ENCODE peak calls at places on chromosomes 11 and 22, in eight cellular contexts. One of them, this sample, is unnamed.

GRCh38 chr22:40240160-40240559 is 62.4 kb downstream of the TNRC6B start:
- DNase-seq in psoas muscle: no peak
- DNase-seq in tibial artery: no peak
- DNase-seq in fibroblast of lung: no peak
- DNase-seq in coronary artery: no peak
- DNase-seq in PC-3: no peak
- DNase-seq in AG09309: no peak
- DNase-seq in AG04450: no peak
- DNase-seq in this sample: no peak

GRCh38 chr11:4677948-4678347 is 19.7 kb downstream of the OR51E2 start:
- DNase-seq in AG04450: no peak
- DNase-seq in fibroblast of lung: no peak
- DNase-seq in tibial artery: no peak
- DNase-seq in AG09309: no peak
- DNase-seq in psoas muscle: no peak
- DNase-seq in coronary artery: no peak
- DNase-seq in PC-3: no peak
- DNase-seq in this sample: no peak

GRCh38 chr11:45993438-45994064 is 71.1 kb downstream of the LARGE2 start:
- DNase-seq in AG04450: no peak
- DNase-seq in AG09309: no peak
- DNase-seq in coronary artery: no peak
- DNase-seq in psoas muscle: peak; percentile 16
- DNase-seq in tibial artery: no peak
- DNase-seq in fibroblast of lung: peak; percentile 42
- DNase-seq in PC-3: no peak
- DNase-seq in this sample: peak; percentile 54

GRCh38 chr11:79610678-79611077 is 169.8 kb upstream of the TENM4 start:
- DNase-seq in PC-3: no peak
- DNase-seq in AG09309: no peak
- DNase-seq in psoas muscle: no peak
- DNase-seq in AG04450: no peak
- DNase-seq in tibial artery: no peak
- DNase-seq in coronary artery: no peak
- DNase-seq in fibroblast of lung: no peak
- DNase-seq in this sample: peak; percentile 75

GRCh38 chr11:126892781-126893180 is 107.8 kb downstream of the KIRREL3 start:
- DNase-seq in tibial artery: no peak
- DNase-seq in fibroblast of lung: no peak
- DNase-seq in AG04450: no peak
- DNase-seq in coronary artery: no peak
- DNase-seq in AG09309: no peak
- DNase-seq in PC-3: no peak
- DNase-seq in psoas muscle: no peak
- DNase-seq in this sample: no peak

GRCh38 chr11:38130514-38130913 is 1532.5 kb upstream of the RAG2 start:
- DNase-seq in psoas muscle: no peak
- DNase-seq in AG04450: no peak
- DNase-seq in tibial artery: no peak
- DNase-seq in coronary artery: no peak
- DNase-seq in AG09309: no peak
- DNase-seq in PC-3: no peak
- DNase-seq in fibroblast of lung: no peak
- DNase-seq in this sample: no peak

GRCh38 chr11:78045851-78046485 is 17.7 kb upstream of the THRSP start:
- DNase-seq in PC-3: peak; percentile 90
- DNase-seq in AG09309: no peak
- DNase-seq in AG04450: no peak
- DNase-seq in tibial artery: peak; percentile 74
- DNase-seq in fibroblast of lung: peak; percentile 72
- DNase-seq in coronary artery: peak; percentile 82
- DNase-seq in psoas muscle: peak; percentile 86
- DNase-seq in this sample: peak; percentile 93

GRCh38 chr11:64542172-64543125 is 48.6 kb upstream of the SLC22A12 start:
- DNase-seq in tibial artery: no peak
- DNase-seq in AG09309: no peak
- DNase-seq in coronary artery: no peak
- DNase-seq in fibroblast of lung: no peak
- DNase-seq in psoas muscle: peak; percentile 6
- DNase-seq in PC-3: no peak
- DNase-seq in AG04450: no peak
- DNase-seq in this sample: no peak

GRCh38 chr22:44689915-44690524 is 12.0 kb upstream of the PRR5 start:
- DNase-seq in psoas muscle: no peak
- DNase-seq in AG09309: no peak
- DNase-seq in fibroblast of lung: no peak
- DNase-seq in AG04450: no peak
- DNase-seq in tibial artery: no peak
- DNase-seq in PC-3: no peak
- DNase-seq in coronary artery: no peak
- DNase-seq in this sample: no peak

GRCh38 chr22:43637861-43638260 is 174.2 kb downstream of the EFCAB6 start:
- DNase-seq in AG09309: no peak
- DNase-seq in AG04450: no peak
- DNase-seq in PC-3: no peak
- DNase-seq in tibial artery: no peak
- DNase-seq in psoas muscle: no peak
- DNase-seq in coronary artery: no peak
- DNase-seq in fibroblast of lung: no peak
- DNase-seq in this sample: no peak

GRCh38 chr22:39173787-39174497 is 21.5 kb upstream of the CBX7 start:
- DNase-seq in psoas muscle: no peak
- DNase-seq in coronary artery: no peak
- DNase-seq in AG04450: no peak
- DNase-seq in PC-3: no peak
- DNase-seq in tibial artery: no peak
- DNase-seq in fibroblast of lung: no peak
- DNase-seq in AG09309: no peak
- DNase-seq in this sample: peak; percentile 77

GRCh38 chr11:58580311-58580710 is 1.4 kb downstream of the ZFP91 start:
- DNase-seq in coronary artery: no peak
- DNase-seq in PC-3: no peak
- DNase-seq in psoas muscle: no peak
- DNase-seq in AG04450: no peak
- DNase-seq in AG09309: no peak
- DNase-seq in tibial artery: no peak
- DNase-seq in fibroblast of lung: no peak
- DNase-seq in this sample: no peak

GRCh38 chr11:106281455-106282173 is 204.2 kb downstream of the AASDHPPT start:
- DNase-seq in PC-3: peak; percentile 98
- DNase-seq in coronary artery: no peak
- DNase-seq in fibroblast of lung: peak; percentile 51
- DNase-seq in AG09309: peak; percentile 55
- DNase-seq in tibial artery: no peak
- DNase-seq in AG04450: peak; percentile 29
- DNase-seq in psoas muscle: no peak
- DNase-seq in this sample: no peak

GRCh38 chr11:108616549-108616948 is 23.0 kb upstream of the EXPH5 start:
- DNase-seq in PC-3: peak; percentile 99
- DNase-seq in psoas muscle: no peak
- DNase-seq in tibial artery: no peak
- DNase-seq in coronary artery: no peak
- DNase-seq in AG04450: no peak
- DNase-seq in AG09309: peak; percentile 56
- DNase-seq in fibroblast of lung: peak; percentile 7
- DNase-seq in this sample: no peak

GRCh38 chr11:61018059-61018458 is 46.6 kb downstream of the CD6 start:
- DNase-seq in PC-3: no peak
- DNase-seq in coronary artery: no peak
- DNase-seq in AG09309: no peak
- DNase-seq in tibial artery: no peak
- DNase-seq in psoas muscle: no peak
- DNase-seq in fibroblast of lung: no peak
- DNase-seq in AG04450: no peak
- DNase-seq in this sample: no peak

GRCh38 chr11:60777572-60777971 is 7.6 kb upstream of the MS4A10 start:
- DNase-seq in coronary artery: no peak
- DNase-seq in tibial artery: no peak
- DNase-seq in AG09309: peak; percentile 48
- DNase-seq in AG04450: no peak
- DNase-seq in PC-3: peak; percentile 90
- DNase-seq in psoas muscle: no peak
- DNase-seq in fibroblast of lung: peak; percentile 50
- DNase-seq in this sample: no peak

GRCh38 chr11:28965824-28966223 is 857.6 kb downstream of the METTL15 start:
- DNase-seq in AG04450: no peak
- DNase-seq in AG09309: no peak
- DNase-seq in coronary artery: no peak
- DNase-seq in tibial artery: no peak
- DNase-seq in PC-3: no peak
- DNase-seq in psoas muscle: no peak
- DNase-seq in fibroblast of lung: no peak
- DNase-seq in this sample: no peak

GRCh38 chr11:92225206-92225562 is 566 bp downstream of the FAT3 start:
- DNase-seq in AG09309: no peak
- DNase-seq in coronary artery: no peak
- DNase-seq in PC-3: no peak
- DNase-seq in tibial artery: no peak
- DNase-seq in AG04450: no peak
- DNase-seq in fibroblast of lung: no peak
- DNase-seq in psoas muscle: no peak
- DNase-seq in this sample: peak; percentile 79

GRCh38 chr11:125257185-125257584 is 92.6 kb downstream of the PKNOX2 start:
- DNase-seq in AG09309: no peak
- DNase-seq in psoas muscle: no peak
- DNase-seq in fibroblast of lung: no peak
- DNase-seq in tibial artery: no peak
- DNase-seq in PC-3: peak; percentile 16
- DNase-seq in AG04450: no peak
- DNase-seq in coronary artery: no peak
- DNase-seq in this sample: peak; percentile 91

GRCh38 chr11:67433536-67434394 is 3.7 kb downstream of the PTPRCAP start:
- DNase-seq in coronary artery: no peak
- DNase-seq in psoas muscle: no peak
- DNase-seq in tibial artery: no peak
- DNase-seq in AG09309: no peak
- DNase-seq in PC-3: no peak
- DNase-seq in fibroblast of lung: no peak
- DNase-seq in AG04450: no peak
- DNase-seq in this sample: no peak

GRCh38 chr22:37526376-37526775 is 7.2 kb upstream of the CARD10 start:
- DNase-seq in AG09309: no peak
- DNase-seq in fibroblast of lung: no peak
- DNase-seq in coronary artery: no peak
- DNase-seq in PC-3: no peak
- DNase-seq in psoas muscle: no peak
- DNase-seq in tibial artery: no peak
- DNase-seq in AG04450: no peak
- DNase-seq in this sample: no peak
- H3K4me3 ChIP-seq in AG09309: no peak overlapping the region
- H3K4me3 ChIP-seq in fibroblast of lung: no peak overlapping the region
- H3K4me3 ChIP-seq in coronary artery: no peak overlapping the region
- H3K4me3 ChIP-seq in PC-3: no peak overlapping the region
- H3K4me3 ChIP-seq in psoas muscle: no peak overlapping the region
- H3K4me3 ChIP-seq in tibial artery: no peak overlapping the region
- H3K4me3 ChIP-seq in AG04450: no peak overlapping the region
- H3K4me3 ChIP-seq in this sample: no peak overlapping the region

GRCh38 chr22:50468626-50469025 is 6.2 kb downstream of the SBF1 start:
- DNase-seq in PC-3: no peak
- DNase-seq in coronary artery: no peak
- DNase-seq in AG04450: no peak
- DNase-seq in AG09309: no peak
- DNase-seq in fibroblast of lung: no peak
- DNase-seq in psoas muscle: no peak
- DNase-seq in tibial artery: no peak
- DNase-seq in this sample: no peak

GRCh38 chr22:50467773-50468440 is 6.9 kb downstream of the SBF1 start:
- DNase-seq in tibial artery: no peak
- DNase-seq in PC-3: no peak
- DNase-seq in AG09309: no peak
- DNase-seq in AG04450: no peak
- DNase-seq in psoas muscle: no peak
- DNase-seq in fibroblast of lung: no peak
- DNase-seq in coronary artery: no peak
- DNase-seq in this sample: no peak

GRCh38 chr22:50471197-50471847 is 3.5 kb downstream of the SBF1 start:
- DNase-seq in AG04450: no peak
- DNase-seq in AG09309: no peak
- DNase-seq in PC-3: no peak
- DNase-seq in psoas muscle: no peak
- DNase-seq in coronary artery: no peak
- DNase-seq in fibroblast of lung: no peak
- DNase-seq in tibial artery: no peak
- DNase-seq in this sample: no peak

GRCh38 chr22:50470491-50470890 is 4.3 kb downstream of the SBF1 start:
- DNase-seq in fibroblast of lung: no peak
- DNase-seq in coronary artery: no peak
- DNase-seq in tibial artery: no peak
- DNase-seq in AG09309: no peak
- DNase-seq in AG04450: no peak
- DNase-seq in PC-3: no peak
- DNase-seq in psoas muscle: no peak
- DNase-seq in this sample: no peak

GRCh38 chr22:50469377-50470305 is 5.2 kb downstream of the SBF1 start:
- DNase-seq in tibial artery: no peak
- DNase-seq in PC-3: peak; percentile 64
- DNase-seq in coronary artery: no peak
- DNase-seq in AG04450: no peak
- DNase-seq in fibroblast of lung: peak; percentile 17
- DNase-seq in AG09309: no peak
- DNase-seq in psoas muscle: peak; percentile 52
- DNase-seq in this sample: peak; percentile 87
- TF ChIP-seq CTCF in tibial artery: no peak
- TF ChIP-seq CTCF in PC-3: no peak
- TF ChIP-seq CTCF in coronary artery: no peak
- TF ChIP-seq CTCF in AG04450: no peak
- TF ChIP-seq CTCF in fibroblast of lung: no peak
- TF ChIP-seq CTCF in AG09309: no peak
- TF ChIP-seq CTCF in psoas muscle: no peak
- TF ChIP-seq CTCF in this sample: no peak

DNA sequence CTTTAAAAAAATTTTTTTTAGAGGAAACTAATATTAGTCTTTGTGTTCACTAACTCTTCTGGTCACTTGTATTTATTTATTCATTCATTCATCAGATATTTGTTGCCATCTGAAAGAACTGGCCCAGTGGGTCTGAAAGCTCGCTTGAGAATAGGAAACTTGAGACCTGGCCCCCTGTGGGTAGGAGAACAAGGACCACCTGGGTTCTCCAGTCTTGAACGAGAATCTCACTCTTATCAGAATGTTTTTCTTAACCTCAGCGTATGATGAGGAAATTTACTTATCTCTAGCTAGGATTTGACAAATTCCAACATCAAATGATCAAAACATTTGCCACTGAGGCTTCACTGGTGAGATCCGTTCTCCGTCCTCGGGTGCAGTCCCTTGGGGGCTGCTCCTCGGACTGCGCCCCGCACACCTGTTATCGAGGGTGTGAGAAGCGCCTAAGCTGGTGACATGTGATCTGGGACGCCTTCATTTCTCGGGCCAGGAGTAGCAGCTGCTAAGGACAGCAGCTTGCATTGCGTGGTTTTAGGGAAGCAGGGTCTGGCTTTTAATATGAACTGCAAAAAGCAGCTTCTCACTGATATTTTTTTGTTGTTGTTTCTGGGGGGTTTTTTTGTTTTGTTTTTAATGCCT is 6.3 kb downstream of the C22orf31 start:
- DNase-seq in coronary artery: no peak
- DNase-seq in AG04450: no peak
- DNase-seq in fibroblast of lung: no peak
- DNase-seq in AG09309: no peak
- DNase-seq in psoas muscle: no peak
- DNase-seq in PC-3: no peak
- DNase-seq in tibial artery: no peak
- DNase-seq in this sample: peak; percentile 63
- H3K4me3 ChIP-seq in coronary artery: no peak overlapping the region
- H3K4me3 ChIP-seq in AG04450: no peak overlapping the region
- H3K4me3 ChIP-seq in fibroblast of lung: no peak overlapping the region
- H3K4me3 ChIP-seq in AG09309: no peak overlapping the region
- H3K4me3 ChIP-seq in psoas muscle: no peak overlapping the region
- H3K4me3 ChIP-seq in PC-3: no peak overlapping the region
- H3K4me3 ChIP-seq in tibial artery: no peak overlapping the region
- H3K4me3 ChIP-seq in this sample: no peak overlapping the region

GRCh38 chr11:7657306-7658025 is 15.8 kb downstream of the CYB5R2 start:
- DNase-seq in psoas muscle: peak; percentile 55
- DNase-seq in tibial artery: peak; percentile 64
- DNase-seq in PC-3: peak; percentile 79
- DNase-seq in fibroblast of lung: peak; percentile 72
- DNase-seq in AG09309: no peak
- DNase-seq in AG04450: no peak
- DNase-seq in coronary artery: peak; percentile 77
- DNase-seq in this sample: peak; percentile 82
- TF ChIP-seq CTCF in psoas muscle: peak; percentile 43
- TF ChIP-seq CTCF in tibial artery: peak; percentile 39
- TF ChIP-seq CTCF in PC-3: peak; percentile 67
- TF ChIP-seq CTCF in fibroblast of lung: peak; percentile 59
- TF ChIP-seq CTCF in AG09309: peak; percentile 74
- TF ChIP-seq CTCF in AG04450: peak; percentile 62
- TF ChIP-seq CTCF in coronary artery: no peak
- TF ChIP-seq CTCF in this sample: peak; percentile 59

This sample was measured in endodermal cell.